ENCODE peak calls at places on chromosomes 6 and 20, in four cellular contexts. One of them, this sample, is unnamed.

GRCh38 chr6:105431226-105431625 is 28.3 kb upstream of the PREP start:
- DNase-seq in SJSA1: peak; percentile 53
- DNase-seq in heart right ventricle: no peak
- DNase-seq in A549: peak; percentile 61
- DNase-seq in this sample: no peak

GRCh38 chr20:62219992-62220665 is at the start of gene HRH3:
- DNase-seq in SJSA1: no peak
- DNase-seq in heart right ventricle: peak; percentile 52
- DNase-seq in A549: no peak
- DNase-seq in this sample: peak; percentile 72

GRCh38 chr6:111263837-111264236 is 176.5 kb downstream of the SLC16A10 start:
- DNase-seq in SJSA1: peak; percentile 62
- DNase-seq in heart right ventricle: no peak
- DNase-seq in A549: no peak
- DNase-seq in this sample: no peak

GRCh38 chr6:72418495-72418894 is 203.4 kb upstream of the KCNQ5 start:
- DNase-seq in SJSA1: peak; percentile 38
- DNase-seq in heart right ventricle: no peak
- DNase-seq in A549: no peak
- DNase-seq in this sample: no peak

GRCh38 chr6:40414617-40415016 is 172.5 kb downstream of the LRFN2 start:
- DNase-seq in SJSA1: no peak
- DNase-seq in heart right ventricle: no peak
- DNase-seq in A549: no peak
- DNase-seq in this sample: no peak

GRCh38 chr6:72552938-72553337 is 68.9 kb upstream of the KCNQ5 start:
- DNase-seq in SJSA1: peak; percentile 34
- DNase-seq in heart right ventricle: no peak
- DNase-seq in A549: peak; percentile 31
- DNase-seq in this sample: no peak

GRCh38 chr20:63071541-63072181 is 64.9 kb upstream of the BHLHE23 start:
- DNase-seq in SJSA1: no peak
- DNase-seq in heart right ventricle: peak; percentile 4
- DNase-seq in A549: peak; percentile 60
- DNase-seq in this sample: no peak

GRCh38 chr20:25552977-25553376 is 32.4 kb downstream of the NINL start:
- DNase-seq in SJSA1: no peak
- DNase-seq in heart right ventricle: no peak
- DNase-seq in A549: no peak
- DNase-seq in this sample: no peak

GRCh38 chr6:134402372-134402984 is 84.6 kb upstream of the SGK1 start:
- DNase-seq in SJSA1: no peak
- DNase-seq in heart right ventricle: no peak
- DNase-seq in A549: no peak
- DNase-seq in this sample: no peak

GRCh38 chr6:125273965-125274364 is 27.8 kb downstream of the HDDC2 start:
- DNase-seq in SJSA1: peak; percentile 20
- DNase-seq in heart right ventricle: no peak
- DNase-seq in A549: peak; percentile 17
- DNase-seq in this sample: no peak

GRCh38 chr6:118650500-118651281 is 700 bp downstream of the CEP85L start:
- DNase-seq in SJSA1: peak; percentile 66
- DNase-seq in heart right ventricle: peak; percentile 53
- DNase-seq in A549: peak; percentile 35
- DNase-seq in this sample: peak; percentile 76

GRCh38 chr6:14206351-14206750 is 88.8 kb downstream of the CD83 start:
- DNase-seq in SJSA1: no peak
- DNase-seq in heart right ventricle: no peak
- DNase-seq in A549: no peak
- DNase-seq in this sample: no peak

GRCh38 chr20:63639093-63639860 is 12.4 kb upstream of the GMEB2 start:
- DNase-seq in SJSA1: no peak
- DNase-seq in heart right ventricle: peak; percentile 69
- DNase-seq in A549: no peak
- DNase-seq in this sample: peak; percentile 67

GRCh38 chr20:49187330-49188100 is 619 bp downstream of the STAU1 start:
- DNase-seq in SJSA1: peak; percentile 31
- DNase-seq in heart right ventricle: no peak
- DNase-seq in A549: no peak
- DNase-seq in this sample: peak; percentile 66

GRCh38 chr6:13395272-13396237 is 67.2 kb upstream of the TBC1D7 start:
- DNase-seq in SJSA1: peak; percentile 34
- DNase-seq in heart right ventricle: peak; percentile 57
- DNase-seq in A549: peak; percentile 70
- DNase-seq in this sample: peak; percentile 67

GRCh38 chr6:33418690-33419291 is 884 bp upstream of the CUTA start:
- DNase-seq in SJSA1: no peak
- DNase-seq in heart right ventricle: no peak
- DNase-seq in A549: no peak
- DNase-seq in this sample: no peak

GRCh38 chr6:5084787-5085637 is at the start of gene PPP1R3G:
- DNase-seq in SJSA1: peak; percentile 48
- DNase-seq in heart right ventricle: peak; percentile 67
- DNase-seq in A549: peak; percentile 33
- DNase-seq in this sample: peak; percentile 67

GRCh38 chr6:125314019-125314581 is 12.3 kb upstream of the HDDC2 start:
- DNase-seq in SJSA1: peak; percentile 47
- DNase-seq in heart right ventricle: peak; percentile 51
- DNase-seq in A549: peak; percentile 53
- DNase-seq in this sample: peak; percentile 67

GRCh38 chr20:63073738-63074065 is 66.9 kb upstream of the BHLHE23 start:
- DNase-seq in SJSA1: no peak
- DNase-seq in heart right ventricle: peak; percentile 3
- DNase-seq in A549: no peak
- DNase-seq in this sample: peak; percentile 36

GRCh38 chr20:37475258-37475657 is 45.8 kb upstream of the NNAT start:
- DNase-seq in SJSA1: no peak
- DNase-seq in heart right ventricle: no peak
- DNase-seq in A549: no peak
- DNase-seq in this sample: no peak

GRCh38 chr20:37534401-37535157 is 6.9 kb upstream of the BLCAP start:
- DNase-seq in SJSA1: peak; percentile 74
- DNase-seq in heart right ventricle: no peak
- DNase-seq in A549: peak; percentile 79
- DNase-seq in this sample: no peak

GRCh38 chr20:42173440-42173839 is 555.3 kb upstream of the CHD6 start:
- DNase-seq in SJSA1: no peak
- DNase-seq in heart right ventricle: no peak
- DNase-seq in A549: no peak
- DNase-seq in this sample: no peak

GRCh38 chr20:42483694-42484303 is 705.9 kb downstream of the PTPRT start:
- DNase-seq in SJSA1: no peak
- DNase-seq in heart right ventricle: peak; percentile 21
- DNase-seq in A549: peak; percentile 30
- DNase-seq in this sample: no peak

GRCh38 chr6:12474167-12475140 is 184.3 kb downstream of the EDN1 start:
- DNase-seq in SJSA1: no peak
- DNase-seq in heart right ventricle: no peak
- DNase-seq in A549: no peak
- DNase-seq in this sample: no peak

GRCh38 chr6:14763139-14763538 is 482.7 kb upstream of the JARID2 start:
- DNase-seq in SJSA1: no peak
- DNase-seq in heart right ventricle: no peak
- DNase-seq in A549: peak; percentile 59
- DNase-seq in this sample: no peak

GRCh38 chr20:1414982-1415381 is 22.1 kb upstream of the FKBP1A start:
- DNase-seq in SJSA1: no peak
- DNase-seq in heart right ventricle: no peak
- DNase-seq in A549: no peak
- DNase-seq in this sample: no peak

GRCh38 chr20:4667371-4667773 is 54.3 kb upstream of the PRND start:
- DNase-seq in SJSA1: no peak
- DNase-seq in heart right ventricle: no peak
- DNase-seq in A549: no peak
- DNase-seq in this sample: no peak

GRCh38 chr6:16803294-16804006 is 42.2 kb upstream of the ATXN1 start:
- DNase-seq in SJSA1: no peak
- DNase-seq in heart right ventricle: peak; percentile 34
- DNase-seq in A549: no peak
- DNase-seq in this sample: peak; percentile 17

GRCh38 chr6:76681781-76682180 is 609.3 kb upstream of the IMPG1 start:
- DNase-seq in SJSA1: no peak
- DNase-seq in heart right ventricle: no peak
- DNase-seq in A549: no peak
- DNase-seq in this sample: no peak

GRCh38 chr6:28945360-28945759 is 21.6 kb upstream of the TRIM27 start:
- DNase-seq in SJSA1: no peak
- DNase-seq in heart right ventricle: no peak
- DNase-seq in A549: no peak
- DNase-seq in this sample: no peak

GRCh38 chr20:46814366-46815232 is 80.0 kb upstream of the EYA2 start:
- DNase-seq in SJSA1: peak; percentile 67
- DNase-seq in heart right ventricle: no peak
- DNase-seq in A549: peak; percentile 89
- DNase-seq in this sample: no peak

GRCh38 chr6:162488444-162488843 is 239.1 kb downstream of the PRKN start:
- DNase-seq in SJSA1: no peak
- DNase-seq in heart right ventricle: no peak
- DNase-seq in A549: no peak
- DNase-seq in this sample: no peak

GRCh38 chr20:39480644-39481043 is 518.5 kb downstream of the DHX35 start:
- DNase-seq in SJSA1: no peak
- DNase-seq in heart right ventricle: no peak
- DNase-seq in A549: no peak
- DNase-seq in this sample: no peak

GRCh38 chr6:134063121-134063965 is 10.9 kb upstream of the SLC2A12 start:
- DNase-seq in SJSA1: peak; percentile 33
- DNase-seq in heart right ventricle: no peak
- DNase-seq in A549: no peak
- DNase-seq in this sample: no peak

GRCh38 chr20:10985536-10985935 is 311.7 kb upstream of the JAG1 start:
- DNase-seq in SJSA1: no peak
- DNase-seq in heart right ventricle: no peak
- DNase-seq in A549: peak; percentile 18
- DNase-seq in this sample: no peak

GRCh38 chr20:10986586-10986985 is 312.8 kb upstream of the JAG1 start:
- DNase-seq in SJSA1: peak; percentile 43
- DNase-seq in heart right ventricle: no peak
- DNase-seq in A549: no peak
- DNase-seq in this sample: no peak

GRCh38 chr20:10982692-10983091 is 308.9 kb upstream of the JAG1 start:
- DNase-seq in SJSA1: peak; percentile 80
- DNase-seq in heart right ventricle: peak; percentile 46
- DNase-seq in A549: peak; percentile 63
- DNase-seq in this sample: peak; percentile 85

GRCh38 chr20:10984294-10984693 is 310.5 kb upstream of the JAG1 start:
- DNase-seq in SJSA1: no peak
- DNase-seq in heart right ventricle: no peak
- DNase-seq in A549: no peak
- DNase-seq in this sample: no peak

GRCh38 chr20:10984899-10985298 is 311.1 kb upstream of the JAG1 start:
- DNase-seq in SJSA1: no peak
- DNase-seq in heart right ventricle: no peak
- DNase-seq in A549: peak; percentile 24
- DNase-seq in this sample: no peak
- H3K27ac ChIP-seq in SJSA1: no peak overlapping the region
- H3K27ac ChIP-seq in heart right ventricle: peak overlapping the region; percentile 16
- H3K27ac ChIP-seq in A549: peak overlapping the region; percentile 1
- H3K27ac ChIP-seq in this sample: peak overlapping the region; percentile 90

GRCh38 chr6:56729719-56730118 is 87.0 kb upstream of the DST start:
- DNase-seq in SJSA1: peak; percentile 52
- DNase-seq in heart right ventricle: no peak
- DNase-seq in A549: no peak
- DNase-seq in this sample: no peak
- H3K27ac ChIP-seq in SJSA1: peak overlapping the region; percentile 81
- H3K27ac ChIP-seq in heart right ventricle: peak overlapping the region; percentile 57
- H3K27ac ChIP-seq in A549: peak overlapping the region; percentile 72
- H3K27ac ChIP-seq in this sample: no peak overlapping the region

DNA sequence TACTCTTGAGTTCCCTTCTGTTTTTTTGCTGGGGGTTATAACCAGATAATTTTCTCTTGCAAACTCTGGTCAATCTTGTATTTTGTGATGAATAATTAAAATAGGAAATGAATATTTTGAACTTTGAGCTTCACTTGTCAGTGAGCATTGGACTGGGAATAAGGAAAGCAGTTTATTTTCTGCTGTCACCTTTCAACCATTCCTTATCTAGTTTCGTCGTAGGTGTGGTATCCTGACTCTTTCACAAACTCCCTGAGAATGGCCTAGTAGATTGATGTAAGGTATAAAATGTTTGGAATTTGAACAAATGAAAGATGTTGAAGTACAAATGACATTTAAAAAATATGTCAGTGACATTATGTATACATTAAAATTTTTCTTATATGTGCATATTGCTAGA is 98.0 kb downstream of the ZFAND3 start:
- DNase-seq in SJSA1: no peak
- DNase-seq in heart right ventricle: no peak
- DNase-seq in A549: no peak
- DNase-seq in this sample: no peak
- H3K27ac ChIP-seq in SJSA1: no peak overlapping the region
- H3K27ac ChIP-seq in heart right ventricle: no peak overlapping the region
- H3K27ac ChIP-seq in A549: no peak overlapping the region
- H3K27ac ChIP-seq in this sample: no peak overlapping the region

GRCh38 chr6:155432293-155432692 is 23.3 kb downstream of the NOX3 start:
- DNase-seq in SJSA1: no peak
- DNase-seq in heart right ventricle: no peak
- DNase-seq in A549: no peak
- DNase-seq in this sample: no peak

GRCh38 chr6:155429321-155429893 is 26.2 kb downstream of the NOX3 start:
- DNase-seq in SJSA1: no peak
- DNase-seq in heart right ventricle: no peak
- DNase-seq in A549: no peak
- DNase-seq in this sample: no peak

GRCh38 chr6:155436981-155437749 is 18.5 kb downstream of the NOX3 start:
- DNase-seq in SJSA1: no peak
- DNase-seq in heart right ventricle: no peak
- DNase-seq in A549: no peak
- DNase-seq in this sample: no peak

GRCh38 chr6:155439376-155439775 is 16.3 kb downstream of the NOX3 start:
- DNase-seq in SJSA1: no peak
- DNase-seq in heart right ventricle: no peak
- DNase-seq in A549: no peak
- DNase-seq in this sample: no peak

DNA sequence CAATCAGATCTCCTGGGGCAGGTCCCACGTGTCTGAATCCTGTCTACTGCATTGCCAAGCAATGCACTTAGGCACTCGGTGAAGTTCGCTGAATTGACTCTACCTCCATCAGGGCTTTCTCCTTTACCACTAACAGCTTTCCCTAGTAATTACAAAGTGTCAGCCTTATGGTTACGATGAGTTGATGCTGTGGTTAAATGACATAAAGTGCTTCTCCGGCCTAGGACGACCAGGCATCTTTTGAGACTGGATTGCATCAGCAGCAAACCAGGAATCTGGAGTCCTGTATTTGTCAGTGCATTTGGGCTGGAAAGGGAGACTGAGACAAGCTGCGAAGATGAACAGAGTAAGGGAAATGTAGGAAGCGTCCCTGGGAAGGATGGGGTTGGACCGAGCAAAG is 21.5 kb downstream of the NOX3 start:
- DNase-seq in SJSA1: no peak
- DNase-seq in heart right ventricle: no peak
- DNase-seq in A549: no peak
- DNase-seq in this sample: no peak
- H3K27ac ChIP-seq in SJSA1: no peak overlapping the region
- H3K27ac ChIP-seq in heart right ventricle: no peak overlapping the region
- H3K27ac ChIP-seq in A549: no peak overlapping the region
- H3K27ac ChIP-seq in this sample: no peak overlapping the region

This sample was measured in psoas muscle.